ENCODE peak calls at places on chromosomes 7 and 10, in eight cellular contexts. One of them, this sample, is unnamed.

GRCh38 chr7:16930958-16931357 is 49.2 kb upstream of the AGR3 start:
- DNase-seq in heart left ventricle: no peak
- DNase-seq in keratinocyte: no peak
- DNase-seq in endothelial cell of umbilical vein: no peak
- DNase-seq in lower leg skin: no peak
- DNase-seq in pancreas: no peak
- DNase-seq in Calu3: no peak
- DNase-seq in upper lobe of right lung: no peak
- DNase-seq in this sample: no peak

GRCh38 chr10:80529604-80530003 is 8.1 kb upstream of the SH2D4B start:
- DNase-seq in heart left ventricle: peak; percentile 58
- DNase-seq in keratinocyte: no peak
- DNase-seq in endothelial cell of umbilical vein: no peak
- DNase-seq in lower leg skin: no peak
- DNase-seq in pancreas: no peak
- DNase-seq in Calu3: no peak
- DNase-seq in upper lobe of right lung: no peak
- DNase-seq in this sample: no peak

GRCh38 chr7:144391823-144392255 is 11.7 kb downstream of the NOBOX start:
- DNase-seq in heart left ventricle: no peak
- DNase-seq in keratinocyte: no peak
- DNase-seq in endothelial cell of umbilical vein: peak; percentile 62
- DNase-seq in lower leg skin: no peak
- DNase-seq in pancreas: no peak
- DNase-seq in Calu3: no peak
- DNase-seq in upper lobe of right lung: no peak
- DNase-seq in this sample: no peak

GRCh38 chr7:38704751-38705150 is 73.6 kb upstream of the AMPH start:
- DNase-seq in heart left ventricle: no peak
- DNase-seq in keratinocyte: no peak
- DNase-seq in endothelial cell of umbilical vein: no peak
- DNase-seq in lower leg skin: no peak
- DNase-seq in pancreas: no peak
- DNase-seq in Calu3: no peak
- DNase-seq in upper lobe of right lung: no peak
- DNase-seq in this sample: no peak

GRCh38 chr10:121928528-121928884 is 675 bp upstream of the ATE1 start:
- DNase-seq in heart left ventricle: no peak
- DNase-seq in keratinocyte: no peak
- DNase-seq in endothelial cell of umbilical vein: no peak
- DNase-seq in lower leg skin: no peak
- DNase-seq in pancreas: no peak
- DNase-seq in Calu3: no peak
- DNase-seq in upper lobe of right lung: no peak
- DNase-seq in this sample: no peak

GRCh38 chr10:29622382-29622885 is 12.3 kb downstream of the SVIL start:
- DNase-seq in heart left ventricle: no peak
- DNase-seq in keratinocyte: no peak
- DNase-seq in endothelial cell of umbilical vein: no peak
- DNase-seq in lower leg skin: peak; percentile 52
- DNase-seq in pancreas: no peak
- DNase-seq in Calu3: no peak
- DNase-seq in upper lobe of right lung: no peak
- DNase-seq in this sample: no peak

GRCh38 chr7:100539436-100540006 is 518 bp downstream of the AGFG2 start:
- DNase-seq in heart left ventricle: no peak
- DNase-seq in keratinocyte: no peak
- DNase-seq in endothelial cell of umbilical vein: no peak
- DNase-seq in lower leg skin: peak; percentile 87
- DNase-seq in pancreas: no peak
- DNase-seq in Calu3: no peak
- DNase-seq in upper lobe of right lung: no peak
- DNase-seq in this sample: no peak

GRCh38 chr7:13068032-13068431 is 380.6 kb downstream of the ARL4A start:
- DNase-seq in heart left ventricle: no peak
- DNase-seq in keratinocyte: no peak
- DNase-seq in endothelial cell of umbilical vein: no peak
- DNase-seq in lower leg skin: no peak
- DNase-seq in pancreas: no peak
- DNase-seq in Calu3: no peak
- DNase-seq in upper lobe of right lung: no peak
- DNase-seq in this sample: no peak

GRCh38 chr7:36360244-36360643 is 29.4 kb upstream of the ANLN start:
- DNase-seq in heart left ventricle: no peak
- DNase-seq in keratinocyte: no peak
- DNase-seq in endothelial cell of umbilical vein: no peak
- DNase-seq in lower leg skin: no peak
- DNase-seq in pancreas: no peak
- DNase-seq in Calu3: no peak
- DNase-seq in upper lobe of right lung: no peak
- DNase-seq in this sample: no peak

GRCh38 chr7:139078911-139079310 is 30.6 kb downstream of the ZC3HAV1 start:
- DNase-seq in heart left ventricle: no peak
- DNase-seq in keratinocyte: no peak
- DNase-seq in endothelial cell of umbilical vein: no peak
- DNase-seq in lower leg skin: no peak
- DNase-seq in pancreas: no peak
- DNase-seq in Calu3: no peak
- DNase-seq in upper lobe of right lung: no peak
- DNase-seq in this sample: no peak

GRCh38 chr10:59057350-59057749 is 119.1 kb upstream of the PHYHIPL start:
- DNase-seq in heart left ventricle: no peak
- DNase-seq in keratinocyte: no peak
- DNase-seq in endothelial cell of umbilical vein: no peak
- DNase-seq in lower leg skin: no peak
- DNase-seq in pancreas: no peak
- DNase-seq in Calu3: no peak
- DNase-seq in upper lobe of right lung: no peak
- DNase-seq in this sample: no peak

GRCh38 chr7:132738254-132738653 is 162.0 kb upstream of the PLXNA4 start:
- DNase-seq in heart left ventricle: no peak
- DNase-seq in keratinocyte: peak; percentile 13
- DNase-seq in endothelial cell of umbilical vein: peak; percentile 51
- DNase-seq in lower leg skin: no peak
- DNase-seq in pancreas: no peak
- DNase-seq in Calu3: no peak
- DNase-seq in upper lobe of right lung: no peak
- DNase-seq in this sample: no peak

DNA sequence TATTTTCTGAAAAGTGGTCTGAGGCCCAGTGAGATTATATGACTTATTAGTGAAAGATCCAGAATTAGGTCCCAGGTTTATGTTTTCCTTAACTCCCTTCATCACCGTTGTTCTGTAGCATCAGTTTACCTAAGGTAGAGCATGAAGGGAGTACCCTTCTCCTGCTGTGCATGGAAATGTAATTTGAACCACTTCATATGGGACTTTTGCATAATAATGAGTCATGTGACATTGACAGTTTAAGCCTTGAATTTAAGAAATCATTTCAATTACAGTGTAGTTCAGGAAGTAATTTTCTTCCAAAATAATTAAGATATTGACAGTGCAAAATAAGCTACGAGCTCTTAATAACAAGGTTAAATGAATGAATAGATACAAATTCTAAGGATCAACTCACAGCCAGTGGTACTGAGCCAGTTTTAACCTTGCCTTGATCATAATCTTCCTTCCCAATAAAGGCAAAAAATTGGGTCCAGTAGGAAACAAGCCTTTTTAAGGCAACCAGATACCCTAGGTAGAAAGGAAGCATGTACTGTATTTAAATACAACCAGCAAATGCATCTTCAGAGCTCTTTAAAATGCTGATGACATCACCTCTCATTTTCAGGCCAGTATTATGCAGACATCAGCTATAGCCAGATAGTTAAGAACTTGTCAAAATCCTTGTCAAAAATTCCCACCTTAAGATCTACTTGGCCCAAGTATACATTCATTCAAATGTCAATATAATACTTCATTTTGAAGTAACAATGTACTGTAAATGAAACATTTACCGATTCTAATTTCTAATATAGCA is 48.8 kb upstream of the DKK1 start:
- DNase-seq in heart left ventricle: no peak
- DNase-seq in keratinocyte: no peak
- DNase-seq in endothelial cell of umbilical vein: no peak
- DNase-seq in lower leg skin: no peak
- DNase-seq in pancreas: no peak
- DNase-seq in Calu3: no peak
- DNase-seq in upper lobe of right lung: no peak
- DNase-seq in this sample: no peak
- TF ChIP-seq CTCF in heart left ventricle: no peak
- TF ChIP-seq CTCF in keratinocyte: no peak
- TF ChIP-seq CTCF in endothelial cell of umbilical vein: no peak
- TF ChIP-seq CTCF in lower leg skin: no peak
- TF ChIP-seq CTCF in pancreas: no peak
- TF ChIP-seq CTCF in Calu3: no peak
- TF ChIP-seq CTCF in upper lobe of right lung: no peak
- TF ChIP-seq CTCF in this sample: no peak

DNA sequence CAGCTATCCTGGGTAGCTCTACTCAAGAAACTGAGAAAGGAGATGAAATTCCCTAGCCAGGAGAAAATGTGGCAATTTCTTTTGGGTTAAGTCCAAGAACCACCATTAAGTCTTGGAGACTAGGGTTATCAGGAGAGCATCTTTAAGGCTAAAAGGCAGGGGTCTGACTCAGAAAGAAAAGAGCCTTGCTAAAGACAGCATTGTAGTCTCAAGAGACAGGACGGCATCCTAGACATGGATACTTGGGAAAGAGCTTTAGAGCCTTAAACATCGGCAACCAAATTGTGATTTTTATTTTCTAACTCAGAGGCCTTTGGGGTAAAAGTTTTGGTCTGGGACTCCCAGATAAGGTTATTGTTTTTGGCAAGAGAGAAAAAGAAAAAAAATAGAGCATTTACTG is 83.1 kb downstream of the FAS start:
- DNase-seq in heart left ventricle: no peak
- DNase-seq in keratinocyte: no peak
- DNase-seq in endothelial cell of umbilical vein: no peak
- DNase-seq in lower leg skin: no peak
- DNase-seq in pancreas: no peak
- DNase-seq in Calu3: no peak
- DNase-seq in upper lobe of right lung: no peak
- DNase-seq in this sample: no peak
- TF ChIP-seq CTCF in heart left ventricle: no peak
- TF ChIP-seq CTCF in keratinocyte: no peak
- TF ChIP-seq CTCF in endothelial cell of umbilical vein: no peak
- TF ChIP-seq CTCF in lower leg skin: no peak
- TF ChIP-seq CTCF in pancreas: no peak
- TF ChIP-seq CTCF in Calu3: no peak
- TF ChIP-seq CTCF in upper lobe of right lung: no peak
- TF ChIP-seq CTCF in this sample: no peak

DNA sequence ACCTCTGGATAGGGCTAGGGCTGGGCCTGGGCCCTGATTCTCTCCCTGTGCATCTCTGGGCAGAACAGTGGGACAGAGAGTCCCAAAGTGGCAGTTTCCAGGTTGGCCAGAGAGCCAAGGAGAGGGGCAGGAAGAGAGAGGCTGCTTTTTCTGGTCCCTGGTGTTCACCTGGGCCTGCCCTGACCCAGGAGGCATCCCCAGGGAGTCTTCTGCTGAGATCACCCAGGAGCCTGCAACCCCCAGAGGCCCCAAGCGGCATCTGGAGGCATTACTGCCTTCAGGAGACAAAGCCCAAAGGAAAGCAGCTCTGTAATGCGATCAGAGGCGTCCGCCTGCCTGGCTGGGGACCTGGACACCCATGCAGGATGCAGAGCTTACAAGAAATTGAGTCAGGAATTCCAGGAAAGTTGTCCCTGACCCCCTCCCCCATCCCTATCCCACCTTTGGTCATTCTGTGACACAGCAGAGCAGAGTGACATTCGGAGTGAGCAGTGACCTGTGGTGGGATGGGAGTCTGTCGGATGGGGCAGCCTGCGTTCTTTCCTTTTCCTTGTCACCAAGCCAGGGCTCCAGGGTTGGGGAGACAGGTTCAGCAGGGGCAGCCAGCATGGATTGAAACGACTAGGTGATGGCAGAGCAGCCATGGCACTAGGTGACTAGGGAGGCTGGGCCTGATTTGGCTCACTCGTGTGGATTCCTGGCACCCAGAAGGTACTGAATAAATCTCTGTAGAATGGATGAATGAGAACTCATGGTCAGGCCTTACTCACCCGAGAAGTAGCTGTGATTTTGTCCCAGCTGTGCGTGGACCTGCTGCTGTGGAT is 10.4 kb downstream of the UNC5B start:
- DNase-seq in heart left ventricle: peak; percentile 3
- DNase-seq in keratinocyte: no peak
- DNase-seq in endothelial cell of umbilical vein: no peak
- DNase-seq in lower leg skin: peak; percentile 79
- DNase-seq in pancreas: no peak
- DNase-seq in Calu3: no peak
- DNase-seq in upper lobe of right lung: peak; percentile 47
- DNase-seq in this sample: no peak
- TF ChIP-seq CTCF in heart left ventricle: no peak
- TF ChIP-seq CTCF in keratinocyte: no peak
- TF ChIP-seq CTCF in endothelial cell of umbilical vein: no peak
- TF ChIP-seq CTCF in lower leg skin: no peak
- TF ChIP-seq CTCF in pancreas: no peak
- TF ChIP-seq CTCF in Calu3: no peak
- TF ChIP-seq CTCF in upper lobe of right lung: no peak
- TF ChIP-seq CTCF in this sample: no peak

GRCh38 chr10:73096041-73096451 is 620 bp downstream of the P4HA1 start:
- DNase-seq in heart left ventricle: peak; percentile 65
- DNase-seq in keratinocyte: no peak
- DNase-seq in endothelial cell of umbilical vein: peak; percentile 70
- DNase-seq in lower leg skin: peak; percentile 93
- DNase-seq in pancreas: peak; percentile 61
- DNase-seq in Calu3: peak; percentile 72
- DNase-seq in upper lobe of right lung: peak; percentile 87
- DNase-seq in this sample: no peak

GRCh38 chr10:73094249-73094850 is 2.3 kb downstream of the P4HA1 start:
- DNase-seq in heart left ventricle: no peak
- DNase-seq in keratinocyte: no peak
- DNase-seq in endothelial cell of umbilical vein: peak; percentile 21
- DNase-seq in lower leg skin: no peak
- DNase-seq in pancreas: no peak
- DNase-seq in Calu3: no peak
- DNase-seq in upper lobe of right lung: no peak
- DNase-seq in this sample: no peak

GRCh38 chr10:73096452-73097304 is at the start of gene P4HA1:
- DNase-seq in heart left ventricle: peak; percentile 99
- DNase-seq in keratinocyte: peak; percentile 83
- DNase-seq in endothelial cell of umbilical vein: peak; percentile 99
- DNase-seq in lower leg skin: peak; percentile 100
- DNase-seq in pancreas: peak; percentile 99
- DNase-seq in Calu3: peak; percentile 98
- DNase-seq in upper lobe of right lung: peak; percentile 100
- DNase-seq in this sample: peak; percentile 94

GRCh38 chr10:73095479-73096021 is 1.1 kb downstream of the P4HA1 start:
- DNase-seq in heart left ventricle: peak; percentile 60
- DNase-seq in keratinocyte: no peak
- DNase-seq in endothelial cell of umbilical vein: peak; percentile 75
- DNase-seq in lower leg skin: no peak
- DNase-seq in pancreas: no peak
- DNase-seq in Calu3: peak; percentile 53
- DNase-seq in upper lobe of right lung: no peak
- DNase-seq in this sample: peak; percentile 37

DNA sequence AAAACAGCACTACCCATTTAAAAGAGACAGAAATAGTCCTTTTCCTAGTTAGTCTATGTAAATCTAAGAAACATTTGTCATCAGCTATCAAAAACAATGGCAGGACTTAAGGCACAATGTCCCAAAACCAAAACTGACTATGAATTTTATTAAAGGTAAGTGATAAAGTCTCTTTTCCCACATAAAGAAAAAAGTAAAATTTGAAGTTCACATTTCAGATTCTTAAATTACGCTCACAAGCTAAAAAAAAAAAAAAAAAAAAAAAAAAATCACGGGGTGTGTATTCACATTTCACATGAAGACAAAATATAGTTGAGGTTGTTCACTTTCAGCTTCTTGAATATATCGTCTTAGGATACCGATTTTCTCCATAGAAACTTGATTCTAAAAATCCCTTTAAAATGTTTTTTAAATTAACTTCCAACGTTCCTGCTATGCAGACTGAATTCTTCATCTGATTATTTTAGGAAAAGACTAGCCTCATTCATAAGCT is 1.6 kb downstream of the P4HA1 start:
- DNase-seq in heart left ventricle: no peak
- DNase-seq in keratinocyte: no peak
- DNase-seq in endothelial cell of umbilical vein: no peak
- DNase-seq in lower leg skin: no peak
- DNase-seq in pancreas: no peak
- DNase-seq in Calu3: no peak
- DNase-seq in upper lobe of right lung: no peak
- DNase-seq in this sample: no peak
- TF ChIP-seq CTCF in heart left ventricle: no peak
- TF ChIP-seq CTCF in keratinocyte: no peak
- TF ChIP-seq CTCF in endothelial cell of umbilical vein: no peak
- TF ChIP-seq CTCF in lower leg skin: no peak
- TF ChIP-seq CTCF in pancreas: no peak
- TF ChIP-seq CTCF in Calu3: no peak
- TF ChIP-seq CTCF in upper lobe of right lung: no peak
- TF ChIP-seq CTCF in this sample: no peak